ENCODE peak calls at places on chromosome 4, in ten cellular contexts. U is AG09309, N is NB4, I is right atrium auricular region, V is fibroblast of lung, K is left ventricle myocardium inferior, B is body of pancreas, W is retinal pigment epithelial cell, F is Panc1, Q is K562. Z is an unnamed sample.

GRCh38 chr4:119233750-119234149 is 21.2 kb downstream of the USP53 start:
- DNase-seq in B (no peak), Q (peak), I (no peak), F (no peak), U (no peak), K (no peak), W (no peak), V (no peak), N (peak), Z (no peak)

GRCh38 chr4:10180927-10181744 is 64.5 kb upstream of the WDR1 start:
- DNase-seq in N (peak), Q (peak), W (no peak), B (no peak), K (no peak), V (no peak), U (no peak), I (no peak), F (no peak), Z (no peak)

GRCh38 chr4:100823066-100823992 is 305.5 kb upstream of the EMCN start:
- DNase-seq in F (peak), N (no peak), I (no peak), B (no peak), U (peak), K (no peak), W (peak), V (no peak), Q (no peak), Z (no peak)

GRCh38 chr4:8276358-8277240 is 7.0 kb downstream of the HTRA3 start:
- DNase-seq in U (no peak), V (peak), B (no peak), Q (no peak), F (no peak), I (peak), K (peak), N (no peak), W (no peak), Z (peak)

GRCh38 chr4:105541420-105541819 is 11.0 kb upstream of the ARHGEF38 start:
- DNase-seq in B (peak), V (no peak), F (no peak), N (no peak), Q (peak), U (no peak), I (no peak), K (no peak), W (no peak), Z (no peak)

GRCh38 chr4:95361696-95361965 is 187.1 kb downstream of the UNC5C start:
- DNase-seq in N (no peak), K (no peak), B (no peak), U (no peak), I (no peak), W (no peak), F (no peak), V (no peak), Q (no peak), Z (no peak)

GRCh38 chr4:89492476-89493110 is 185.0 kb upstream of the GPRIN3 start:
- DNase-seq in V (peak), F (no peak), U (peak), N (no peak), B (no peak), K (no peak), I (no peak), W (peak), Q (no peak), Z (peak)

GRCh38 chr4:33052241-33052640 is 2332.1 kb downstream of the PCDH7 start:
- DNase-seq in N (no peak), Q (no peak), K (no peak), B (no peak), F (no peak), I (no peak), V (peak), W (no peak), U (peak), Z (no peak)

GRCh38 chr4:134201216-134202098 is at the start of gene PABPC4L:
- DNase-seq in I (peak), K (peak), V (peak), U (no peak), Q (peak), W (peak), B (peak), F (no peak), N (no peak), Z (peak)

GRCh38 chr4:5857199-5857598 is 35.7 kb downstream of the CRMP1 start:
- DNase-seq in B (no peak), I (no peak), F (no peak), K (no peak), V (no peak), W (no peak), N (no peak), U (no peak), Q (no peak), Z (no peak)

GRCh38 chr4:74665346-74665745 is 129.0 kb downstream of the BTC start:
- DNase-seq in V (no peak), I (no peak), B (no peak), Q (no peak), W (no peak), F (no peak), K (no peak), N (no peak), U (no peak), Z (no peak)

GRCh38 chr4:8270912-8271815 is 1.6 kb downstream of the HTRA3 start:
- DNase-seq in I (no peak), U (no peak), B (no peak), K (no peak), W (no peak), N (peak), Q (no peak), F (no peak), V (no peak), Z (no peak)

GRCh38 chr4:25993564-25994185 is 79.7 kb downstream of the SMIM20 start:
- DNase-seq in F (no peak), W (no peak), I (no peak), V (peak), N (peak), B (no peak), Q (peak), K (peak), U (no peak), Z (no peak)

GRCh38 chr4:106365613-106366012 is 3.0 kb downstream of the GIMD1 start:
- DNase-seq in I (no peak), U (peak), V (peak), F (no peak), N (peak), K (no peak), W (peak), Q (peak), B (no peak), Z (peak)

GRCh38 chr4:20687894-20688293 is 12.4 kb upstream of the PACRGL start:
- DNase-seq in U (peak), W (peak), V (peak), F (no peak), I (no peak), N (no peak), K (no peak), Q (no peak), B (no peak), Z (peak)

GRCh38 chr4:138053601-138054322 is 188.4 kb downstream of the SLC7A11 start:
- DNase-seq in U (peak), F (peak), N (no peak), Q (peak), V (peak), I (no peak), W (peak), B (no peak), K (no peak), Z (peak)

GRCh38 chr4:10605746-10606482 is 78.7 kb downstream of the CLNK start:
- DNase-seq in K (no peak), U (no peak), Q (no peak), I (no peak), W (no peak), V (peak), B (no peak), F (no peak), N (no peak), Z (peak)

GRCh38 chr4:181656748-181657147 is 586.5 kb upstream of the TENM3 start:
- DNase-seq in F (no peak), K (no peak), N (no peak), V (no peak), Q (no peak), W (no peak), U (no peak), I (no peak), B (no peak), Z (no peak)

GRCh38 chr4:131054489-131055019 is 1958.6 kb downstream of the C4orf33 start:
- DNase-seq in U (no peak), W (no peak), K (no peak), B (no peak), Q (no peak), N (peak), I (no peak), V (no peak), F (no peak), Z (no peak)

GRCh38 chr4:106409901-106410889 is 41.6 kb upstream of the GIMD1 start:
- DNase-seq in W (no peak), I (no peak), U (no peak), B (no peak), F (no peak), V (no peak), K (no peak), N (no peak), Q (no peak), Z (no peak)

GRCh38 chr4:100190643-100191600 is 654 bp upstream of the DDIT4L start:
- DNase-seq in K (no peak), U (no peak), F (no peak), Q (no peak), N (no peak), I (no peak), B (peak), W (no peak), V (peak), Z (peak)

GRCh38 chr4:71860643-71861042 is 76.8 kb upstream of the GC start:
- DNase-seq in B (no peak), Q (peak), I (no peak), U (no peak), F (no peak), W (no peak), V (no peak), N (peak), K (no peak), Z (peak)

GRCh38 chr4:146190393-146190910 is 14.9 kb downstream of the LSM6 start:
- DNase-seq in Q (no peak), K (no peak), U (no peak), B (no peak), F (no peak), I (no peak), W (no peak), V (no peak), N (no peak), Z (peak)

GRCh38 chr4:94757192-94758140 is at the start of gene BMPR1B:
- DNase-seq in Q (no peak), U (peak), K (no peak), V (peak), F (no peak), W (peak), I (no peak), B (peak), N (no peak), Z (peak)

GRCh38 chr4:87589531-87589930 is 18.8 kb upstream of the DSPP start:
- DNase-seq in I (no peak), F (no peak), B (no peak), U (peak), K (no peak), W (peak), V (peak), Q (no peak), N (peak), Z (peak)

GRCh38 chr4:151218343-151218742 is 58.6 kb upstream of the PRSS48 start:
- DNase-seq in U (no peak), N (no peak), F (no peak), V (peak), I (no peak), W (no peak), B (no peak), K (no peak), Q (no peak), Z (peak)

GRCh38 chr4:77861500-77861899 is 1.1 kb upstream of the MRPL1 start:
- DNase-seq in F (no peak), W (no peak), V (no peak), K (no peak), B (no peak), N (no peak), I (no peak), Q (no peak), U (no peak), Z (no peak)

GRCh38 chr4:88908521-88908920 is 148.5 kb downstream of the FAM13A start:
- DNase-seq in Q (no peak), U (no peak), I (no peak), B (no peak), V (no peak), K (no peak), F (no peak), N (no peak), W (no peak), Z (no peak)

GRCh38 chr4:123573866-123574508 is 177.4 kb downstream of the SPRY1 start:
- DNase-seq in I (no peak), K (no peak), W (no peak), V (no peak), B (no peak), Q (no peak), U (no peak), F (no peak), N (no peak), Z (no peak)

GRCh38 chr4:123569541-123569940 is 172.9 kb downstream of the SPRY1 start:
- DNase-seq in I (no peak), N (no peak), K (no peak), Q (no peak), U (no peak), V (no peak), B (no peak), W (no peak), F (no peak), Z (no peak)

GRCh38 chr4:123564758-123565346 is 168.3 kb downstream of the SPRY1 start:
- DNase-seq in K (no peak), I (no peak), U (peak), W (peak), B (peak), F (peak), Q (peak), N (peak), V (peak), Z (peak)

GRCh38 chr4:123562994-123563745 is 166.6 kb downstream of the SPRY1 start:
- DNase-seq in U (no peak), B (no peak), N (no peak), V (no peak), K (no peak), F (no peak), Q (no peak), I (no peak), W (no peak), Z (no peak)

GRCh38 chr4:123568936-123569335 is 172.3 kb downstream of the SPRY1 start:
- DNase-seq in V (no peak), W (no peak), F (no peak), Q (no peak), N (no peak), K (no peak), I (no peak), U (no peak), B (no peak), Z (no peak)
- TF ChIP-seq CTCF in V (no peak), W (no peak), F (no peak), Q (no peak), N (no peak), K (no peak), I (no peak), U (no peak), B (no peak), Z (no peak)

DNA sequence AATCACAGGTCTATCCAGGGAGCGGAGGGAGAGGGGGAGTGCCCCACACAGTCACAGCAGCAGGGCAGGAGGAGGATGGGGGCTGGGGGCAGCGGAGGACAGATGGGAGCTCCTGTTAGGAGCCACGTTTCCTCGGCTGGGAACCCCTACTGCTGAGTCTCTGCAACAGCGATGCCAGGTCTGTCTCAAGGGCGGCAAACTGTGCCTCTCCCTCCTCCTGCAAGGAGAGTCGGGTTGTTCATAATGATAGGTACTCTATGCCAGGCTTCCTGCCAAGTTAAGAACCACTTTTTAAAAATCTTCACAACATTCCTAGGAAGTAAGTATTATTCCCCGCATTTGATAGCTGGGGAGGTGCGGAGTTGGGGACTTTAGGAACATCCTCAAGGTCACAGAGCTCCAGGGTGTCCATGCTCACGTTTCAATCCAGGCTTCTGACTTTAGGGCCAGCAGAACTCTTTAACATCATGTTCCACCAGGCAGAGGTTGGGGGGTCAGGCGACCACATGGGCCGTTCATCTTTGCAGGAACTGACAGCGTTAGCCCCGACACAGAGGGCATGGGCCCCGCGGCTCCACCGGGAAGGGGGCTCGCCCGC is 98.3 kb upstream of the MAML3 start:
- DNase-seq in F (no peak), N (peak), B (peak), V (peak), K (no peak), I (no peak), U (no peak), W (no peak), Q (no peak), Z (no peak)
- H3K4me3 ChIP-seq in F (peak), N (no peak), B (peak), V (no peak), K (peak), I (peak), U (peak), W (peak), Q (no peak), Z (peak)

GRCh38 chr4:2281575-2282343 is 19.9 kb upstream of the MXD4 start:
- DNase-seq in I (no peak), U (no peak), B (no peak), F (no peak), K (no peak), Q (no peak), W (no peak), N (peak), V (no peak), Z (no peak)

GRCh38 chr4:2283199-2283711 is 21.3 kb upstream of the MXD4 start:
- DNase-seq in F (no peak), K (no peak), N (no peak), Q (no peak), I (no peak), V (no peak), U (no peak), W (no peak), B (no peak), Z (no peak)

GRCh38 chr4:2284161-2284933 is 22.4 kb upstream of the MXD4 start:
- DNase-seq in B (peak), U (no peak), K (peak), F (no peak), V (no peak), N (no peak), I (no peak), Q (no peak), W (no peak), Z (no peak)

GRCh38 chr4:2277956-2278355 is 16.0 kb upstream of the MXD4 start:
- DNase-seq in W (no peak), V (no peak), F (no peak), N (no peak), I (no peak), K (no peak), B (no peak), U (no peak), Q (no peak), Z (no peak)

GRCh38 chr4:2280531-2281300 is 18.8 kb upstream of the MXD4 start:
- DNase-seq in F (no peak), U (no peak), I (no peak), N (no peak), V (no peak), B (no peak), K (no peak), W (no peak), Q (no peak), Z (no peak)
- TF ChIP-seq CTCF in F (no peak), U (peak), I (no peak), N (no peak), V (no peak), B (no peak), K (no peak), W (peak), Q (no peak), Z (no peak)

DNA sequence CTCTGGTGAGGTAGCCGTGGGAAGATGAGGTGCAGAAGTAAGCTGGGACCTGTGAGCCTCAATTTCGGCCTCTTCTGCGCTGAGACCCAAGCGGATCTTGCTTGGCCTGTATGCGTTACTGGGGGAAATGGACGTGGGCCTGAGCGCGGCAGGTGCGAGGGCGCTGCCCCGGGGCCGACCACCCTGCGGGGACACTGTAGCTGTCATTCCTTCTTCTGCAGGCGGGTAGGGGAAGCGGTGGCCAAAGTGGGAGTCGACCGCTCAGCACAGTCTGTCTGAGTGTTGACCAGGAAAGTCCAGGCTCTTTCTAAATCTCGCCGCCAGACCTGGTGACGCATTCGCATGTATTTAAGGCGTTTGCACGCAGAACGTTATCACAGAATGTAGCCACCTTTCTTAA is 3.3 kb upstream of the LRAT start:
- DNase-seq in B (no peak), V (no peak), F (no peak), Q (no peak), N (no peak), I (no peak), W (no peak), K (no peak), U (no peak), Z (no peak)
- H3K4me3 ChIP-seq in B (no peak), V (no peak), F (no peak), Q (no peak), N (no peak), I (no peak), W (no peak), K (no peak), U (no peak), Z (no peak)